ENCODE peak calls at places on chromosomes 2 and 18, in six cellular contexts. One of them, this sample, is unnamed.

GRCh38 chr2:234409590-234409989 is 87.3 kb downstream of the ARL4C start:
- DNase-seq in DMS153: no peak
- DNase-seq in T-helper 2 cell: no peak
- DNase-seq in Ammon's horn: no peak
- DNase-seq in activated B cell treated with CpG ODN at 0.5 μM for 24 hours: no peak
- DNase-seq in GM20000: no peak
- DNase-seq in this sample: no peak

GRCh38 chr2:60569680-60570111 is 16.2 kb upstream of the BCL11A start:
- DNase-seq in DMS153: no peak
- DNase-seq in T-helper 2 cell: no peak
- DNase-seq in Ammon's horn: no peak
- DNase-seq in activated B cell treated with CpG ODN at 0.5 μM for 24 hours: no peak
- DNase-seq in GM20000: no peak
- DNase-seq in this sample: peak; percentile 36

GRCh38 chr2:145038041-145038525 is 518.2 kb upstream of the ZEB2 start:
- DNase-seq in DMS153: no peak
- DNase-seq in T-helper 2 cell: no peak
- DNase-seq in Ammon's horn: peak; percentile 87
- DNase-seq in activated B cell treated with CpG ODN at 0.5 μM for 24 hours: no peak
- DNase-seq in GM20000: no peak
- DNase-seq in this sample: no peak

GRCh38 chr18:34801769-34802168 is 91.7 kb downstream of the DTNA start:
- DNase-seq in DMS153: no peak
- DNase-seq in T-helper 2 cell: no peak
- DNase-seq in Ammon's horn: no peak
- DNase-seq in activated B cell treated with CpG ODN at 0.5 μM for 24 hours: no peak
- DNase-seq in GM20000: no peak
- DNase-seq in this sample: no peak

GRCh38 chr2:183541766-183542165 is 417.5 kb downstream of the NUP35 start:
- DNase-seq in DMS153: no peak
- DNase-seq in T-helper 2 cell: no peak
- DNase-seq in Ammon's horn: no peak
- DNase-seq in activated B cell treated with CpG ODN at 0.5 μM for 24 hours: no peak
- DNase-seq in GM20000: no peak
- DNase-seq in this sample: no peak

GRCh38 chr2:178330175-178331021 is 120.6 kb downstream of the PRKRA start:
- DNase-seq in DMS153: no peak
- DNase-seq in T-helper 2 cell: no peak
- DNase-seq in Ammon's horn: no peak
- DNase-seq in activated B cell treated with CpG ODN at 0.5 μM for 24 hours: no peak
- DNase-seq in GM20000: no peak
- DNase-seq in this sample: no peak

GRCh38 chr2:71906357-71906973 is 241.2 kb downstream of the CYP26B1 start:
- DNase-seq in DMS153: no peak
- DNase-seq in T-helper 2 cell: no peak
- DNase-seq in Ammon's horn: no peak
- DNase-seq in activated B cell treated with CpG ODN at 0.5 μM for 24 hours: no peak
- DNase-seq in GM20000: no peak
- DNase-seq in this sample: no peak

GRCh38 chr18:61898576-61899205 is 5.9 kb upstream of the RNF152 start:
- DNase-seq in DMS153: peak; percentile 3
- DNase-seq in T-helper 2 cell: no peak
- DNase-seq in Ammon's horn: no peak
- DNase-seq in activated B cell treated with CpG ODN at 0.5 μM for 24 hours: no peak
- DNase-seq in GM20000: no peak
- DNase-seq in this sample: no peak

GRCh38 chr2:10977003-10977402 is 65.3 kb downstream of the KCNF1 start:
- DNase-seq in DMS153: no peak
- DNase-seq in T-helper 2 cell: no peak
- DNase-seq in Ammon's horn: no peak
- DNase-seq in activated B cell treated with CpG ODN at 0.5 μM for 24 hours: no peak
- DNase-seq in GM20000: no peak
- DNase-seq in this sample: peak; percentile 18

GRCh38 chr2:210961249-210961648 is 404.9 kb downstream of the CPS1 start:
- DNase-seq in DMS153: no peak
- DNase-seq in T-helper 2 cell: no peak
- DNase-seq in Ammon's horn: no peak
- DNase-seq in activated B cell treated with CpG ODN at 0.5 μM for 24 hours: no peak
- DNase-seq in GM20000: no peak
- DNase-seq in this sample: no peak

GRCh38 chr18:42675810-42676209 is 439.7 kb downstream of the RIT2 start:
- DNase-seq in DMS153: peak; percentile 94
- DNase-seq in T-helper 2 cell: no peak
- DNase-seq in Ammon's horn: no peak
- DNase-seq in activated B cell treated with CpG ODN at 0.5 μM for 24 hours: no peak
- DNase-seq in GM20000: no peak
- DNase-seq in this sample: no peak

GRCh38 chr2:216633616-216634316 is 546 bp downstream of the IGFBP2 start:
- DNase-seq in DMS153: no peak
- DNase-seq in T-helper 2 cell: no peak
- DNase-seq in Ammon's horn: no peak
- DNase-seq in activated B cell treated with CpG ODN at 0.5 μM for 24 hours: no peak
- DNase-seq in GM20000: no peak
- DNase-seq in this sample: peak; percentile 63

GRCh38 chr2:219731173-219731572 is 103.7 kb downstream of the SLC4A3 start:
- DNase-seq in DMS153: no peak
- DNase-seq in T-helper 2 cell: no peak
- DNase-seq in Ammon's horn: no peak
- DNase-seq in activated B cell treated with CpG ODN at 0.5 μM for 24 hours: no peak
- DNase-seq in GM20000: no peak
- DNase-seq in this sample: no peak

GRCh38 chr2:192128655-192129054 is 66.1 kb downstream of the TMEFF2 start:
- DNase-seq in DMS153: no peak
- DNase-seq in T-helper 2 cell: no peak
- DNase-seq in Ammon's horn: no peak
- DNase-seq in activated B cell treated with CpG ODN at 0.5 μM for 24 hours: no peak
- DNase-seq in GM20000: no peak
- DNase-seq in this sample: peak; percentile 13

GRCh38 chr2:196489366-196489765 is 150.1 kb upstream of the CCDC150 start:
- DNase-seq in DMS153: no peak
- DNase-seq in T-helper 2 cell: no peak
- DNase-seq in Ammon's horn: no peak
- DNase-seq in activated B cell treated with CpG ODN at 0.5 μM for 24 hours: no peak
- DNase-seq in GM20000: no peak
- DNase-seq in this sample: no peak

GRCh38 chr2:51734115-51734514 is 702.2 kb upstream of the NRXN1 start:
- DNase-seq in DMS153: no peak
- DNase-seq in T-helper 2 cell: no peak
- DNase-seq in Ammon's horn: no peak
- DNase-seq in activated B cell treated with CpG ODN at 0.5 μM for 24 hours: no peak
- DNase-seq in GM20000: no peak
- DNase-seq in this sample: no peak

GRCh38 chr2:166373951-166374350 is 1.8 kb downstream of the SCN9A start:
- DNase-seq in DMS153: peak; percentile 45
- DNase-seq in T-helper 2 cell: no peak
- DNase-seq in Ammon's horn: no peak
- DNase-seq in activated B cell treated with CpG ODN at 0.5 μM for 24 hours: no peak
- DNase-seq in GM20000: no peak
- DNase-seq in this sample: peak; percentile 9

GRCh38 chr18:12287131-12287681 is 20.8 kb upstream of the TUBB6 start:
- DNase-seq in DMS153: no peak
- DNase-seq in T-helper 2 cell: no peak
- DNase-seq in Ammon's horn: no peak
- DNase-seq in activated B cell treated with CpG ODN at 0.5 μM for 24 hours: no peak
- DNase-seq in GM20000: no peak
- DNase-seq in this sample: peak; percentile 77

This sample was measured in GM23338.